ENCODE peak calls at places on chromosomes 1 and 21, in six cellular contexts. Z is activated CD4-positive, alpha-beta T cell treated with anti-CD3 and anti-CD28 coated beads, Interleukin-2, amount 50 U/mL, for 4 hours; M is Right ventricle myocardium superior; D is NCI-H69; Y is heart right ventricle; E is H54. H is an unnamed sample.

GRCh38 chr1:209885403-209886218 is 52.4 kb upstream of the SYT14 start:
- DNase-seq in M (no peak), E (no peak), D (no peak), Y (no peak), Z (no peak), H (no peak)

GRCh38 chr1:25572708-25573590 is 29.5 kb downstream of the LDLRAP1 start:
- DNase-seq in M (peak), Z (peak), Y (no peak), E (peak), D (peak), H (no peak)

GRCh38 chr1:203619091-203619780 is 7.4 kb upstream of the ATP2B4 start:
- DNase-seq in Y (no peak), D (no peak), Z (no peak), E (no peak), M (no peak), H (no peak)

GRCh38 chr1:228914700-228915099 is 179.4 kb downstream of the RHOU start:
- DNase-seq in D (no peak), E (no peak), Z (no peak), Y (no peak), M (no peak), H (peak)

GRCh38 chr1:245785433-245785832 is 630.6 kb downstream of the KIF26B start:
- DNase-seq in E (no peak), M (no peak), Y (no peak), Z (no peak), D (no peak), H (no peak)

GRCh38 chr1:41540886-41541591 is 56.6 kb upstream of the EDN2 start:
- DNase-seq in Y (no peak), E (peak), Z (no peak), D (no peak), M (no peak), H (peak)

GRCh38 chr21:16709866-16710550 is 802.8 kb upstream of the CXADR start:
- DNase-seq in Y (peak), Z (no peak), M (no peak), E (no peak), D (no peak), H (no peak)

GRCh38 chr1:16143566-16144324 is 12.1 kb downstream of the EPHA2 start:
- DNase-seq in M (peak), D (peak), Y (peak), E (no peak), Z (no peak), H (no peak)

GRCh38 chr1:46784666-46785065 is 14.2 kb upstream of the CYP4B1 start:
- DNase-seq in E (no peak), Y (no peak), D (no peak), Z (no peak), M (no peak), H (no peak)

GRCh38 chr1:39294531-39294930 is 90.0 kb downstream of the MACF1 start:
- DNase-seq in Y (no peak), Z (no peak), E (no peak), D (no peak), M (no peak), H (no peak)

GRCh38 chr1:190436615-190437014 is 41.0 kb downstream of the BRINP3 start:
- DNase-seq in Z (no peak), M (no peak), D (peak), E (no peak), Y (no peak), H (no peak)

GRCh38 chr1:154931940-154932487 is 4.5 kb downstream of the PMVK start:
- DNase-seq in D (no peak), Y (no peak), Z (no peak), E (peak), M (no peak), H (no peak)

GRCh38 chr1:181318858-181319235 is 164.5 kb upstream of the CACNA1E start:
- DNase-seq in M (no peak), Y (no peak), D (no peak), E (no peak), Z (no peak), H (no peak)

GRCh38 chr1:55572878-55573734 is 357.9 kb upstream of the USP24 start:
- DNase-seq in Z (no peak), D (no peak), M (no peak), E (peak), Y (no peak), H (no peak)

GRCh38 chr1:38028671-38029070 is 16.1 kb downstream of the UTP11 start:
- DNase-seq in E (no peak), M (no peak), Y (no peak), Z (no peak), D (peak), H (no peak)

GRCh38 chr1:230067871-230068814 is 1.1 kb downstream of the GALNT2 start:
- DNase-seq in Z (no peak), M (peak), Y (peak), D (peak), E (no peak), H (peak)

GRCh38 chr1:23384312-23385058 is 14.8 kb upstream of the ZNF436 start:
- DNase-seq in Y (no peak), M (no peak), D (no peak), E (no peak), Z (no peak), H (no peak)

GRCh38 chr1:50774759-50775351 is 185.2 kb downstream of the FAF1 start:
- DNase-seq in D (peak), Y (no peak), Z (no peak), M (no peak), E (peak), H (no peak)

GRCh38 chr1:224274970-224275626 is 54.9 kb downstream of the NVL start:
- DNase-seq in D (no peak), Y (no peak), E (no peak), M (no peak), Z (no peak), H (no peak)

GRCh38 chr1:208272713-208273112 is 28.5 kb upstream of the PLXNA2 start:
- DNase-seq in Y (no peak), M (no peak), D (no peak), Z (no peak), E (no peak), H (no peak)

GRCh38 chr21:39184050-39184980 is 1.1 kb upstream of the PSMG1 start:
- DNase-seq in E (no peak), D (peak), Y (no peak), Z (no peak), M (no peak), H (no peak)

GRCh38 chr1:229891227-229891626 is 175.8 kb upstream of the GALNT2 start:
- DNase-seq in Z (no peak), M (no peak), Y (no peak), E (no peak), D (no peak), H (no peak)

GRCh38 chr21:35619184-35619583 is 441.1 kb downstream of the SETD4 start:
- DNase-seq in Z (no peak), Y (no peak), D (no peak), M (no peak), E (no peak), H (no peak)

GRCh38 chr1:212179394-212180076 is 105.7 kb upstream of the PPP2R5A start:
- DNase-seq in M (no peak), E (peak), Y (no peak), Z (no peak), D (no peak), H (no peak)

GRCh38 chr1:41662061-41662655 is 177.7 kb upstream of the EDN2 start:
- DNase-seq in E (peak), D (peak), Y (peak), Z (peak), M (peak), H (peak)

GRCh38 chr21:38902608-38903445 is 97.1 kb downstream of the ETS2 start:
- DNase-seq in E (no peak), D (no peak), Z (no peak), M (no peak), Y (no peak), H (no peak)

GRCh38 chr1:207565546-207566468 is 69.8 kb downstream of the CR1 start:
- DNase-seq in Y (no peak), Z (no peak), D (peak), E (no peak), M (no peak), H (no peak)

H was measured in spleen.